ENCODE peak calls at places on chromosomes 5 and 9, in four cellular contexts. A is Calu3; K is activated T-cell treated with anti-CD3 and anti-CD28 coated beads, Interleukin-2, amount 50 U/mL, for 4 hours; O is KBM-7. C is an unnamed sample.

GRCh38 chr9:117290809-117291208 is 124.0 kb downstream of the ASTN2 start:
- DNase-seq in A (no peak), K (no peak), O (no peak), C (no peak)

GRCh38 chr9:76810377-76810957 is 46.2 kb downstream of the PCA3 start:
- DNase-seq in A (peak), K (no peak), O (peak), C (peak)

GRCh38 chr5:88669314-88669713 is 213.7 kb downstream of the MEF2C start:
- DNase-seq in A (no peak), K (no peak), O (no peak), C (no peak)

GRCh38 chr5:25448190-25448621 is 803.4 kb upstream of the CDH10 start:
- DNase-seq in A (no peak), K (no peak), O (no peak), C (no peak)

GRCh38 chr9:110115341-110115820 is 92.6 kb downstream of the C9orf152 start:
- DNase-seq in A (no peak), K (no peak), O (no peak), C (no peak)

GRCh38 chr5:15254607-15255006 is 245.4 kb upstream of the FBXL7 start:
- DNase-seq in A (no peak), K (no peak), O (no peak), C (no peak)

GRCh38 chr5:174355208-174355612 is 309.7 kb downstream of the NSG2 start:
- DNase-seq in A (no peak), K (no peak), O (no peak), C (peak)

GRCh38 chr5:163089233-163089632 is 348.2 kb upstream of the CCNG1 start:
- DNase-seq in A (no peak), K (no peak), O (no peak), C (no peak)

GRCh38 chr5:136082390-136083193 is 50.1 kb upstream of the SMAD5 start:
- DNase-seq in A (peak), K (peak), O (peak), C (no peak)

GRCh38 chr5:109826426-109826825 is 136.7 kb downstream of the MAN2A1 start:
- DNase-seq in A (no peak), K (no peak), O (no peak), C (no peak)

GRCh38 chr9:37243588-37244345 is 123.4 kb downstream of the ZCCHC7 start:
- DNase-seq in A (no peak), K (no peak), O (no peak), C (no peak)

GRCh38 chr9:88658311-88658822 is 123.4 kb downstream of the NXNL2 start:
- DNase-seq in A (no peak), K (no peak), O (no peak), C (no peak)

GRCh38 chr9:79663299-79663698 is 91.5 kb downstream of the TLE4 start:
- DNase-seq in A (no peak), K (no peak), O (no peak), C (no peak)

GRCh38 chr5:53110156-53110555 is 599 bp upstream of the MOCS2 start:
- DNase-seq in A (no peak), K (no peak), O (no peak), C (no peak)